ENCODE peak calls at places on chromosomes 5 and 9, in six cellular contexts. A is AG09309, R is keratinocyte, J is brain microvascular endothelial cell, C is AG10803, Z is OCI-LY7. P is an unnamed sample.
A peak's percentile ranks its signal among the peaks of the same experiment; 100 is the strongest.

GRCh38 chr5:150000990-150001659 is 586 bp downstream of the HMGXB3 start:
- DNase-seq in Z (peak; percentile 50), J (no peak), C (peak; percentile 56), A (no peak), R (no peak), P (no peak)

GRCh38 chr5:176578391-176578808 is 29.3 kb downstream of the CDHR2 start:
- DNase-seq in R (no peak), A (no peak), Z (peak; percentile 55), J (no peak), C (peak; percentile 17), P (no peak)

GRCh38 chr9:12640021-12640587 is 53.1 kb upstream of the TYRP1 start:
- DNase-seq in Z (peak; percentile 28), J (peak; percentile 34), R (peak; percentile 2), A (peak; percentile 18), C (peak; percentile 51), P (peak; percentile 5)

GRCh38 chr5:139709587-139710369 is 61.6 kb downstream of the CXXC5 start:
- DNase-seq in J (peak; percentile 24), R (no peak), A (no peak), Z (peak; percentile 51), C (no peak), P (no peak)

GRCh38 chr9:113011911-113012381 is at the start of gene ZNF883:
- DNase-seq in A (no peak), Z (no peak), R (no peak), J (peak; percentile 65), C (peak; percentile 38), P (peak; percentile 25)

GRCh38 chr5:316210-317085 is 5.1 kb upstream of the AHRR start:
- DNase-seq in J (no peak), C (no peak), Z (no peak), R (no peak), A (no peak), P (no peak)

GRCh38 chr9:69218166-69218565 is 44.1 kb downstream of the TJP2 start:
- DNase-seq in J (no peak), C (no peak), R (no peak), Z (no peak), A (no peak), P (no peak)

GRCh38 chr9:132806723-132807421 is 71.2 kb downstream of the AK8 start:
- DNase-seq in A (no peak), R (peak; percentile 11), J (no peak), Z (no peak), C (peak; percentile 11), P (no peak)

GRCh38 chr9:82601272-82601835 is 461.6 kb downstream of the RASEF start:
- DNase-seq in C (peak; percentile 35), Z (no peak), R (no peak), A (no peak), J (peak; percentile 33), P (peak; percentile 0)

GRCh38 chr5:137156175-137156574 is 343.0 kb downstream of the SPOCK1 start:
- DNase-seq in C (no peak), R (no peak), Z (no peak), A (no peak), J (no peak), P (no peak)

GRCh38 chr5:137341831-137342230 is 157.3 kb downstream of the SPOCK1 start:
- DNase-seq in R (no peak), C (no peak), Z (no peak), A (no peak), J (no peak), P (no peak)

GRCh38 chr5:108749130-108749861 is 1.6 kb downstream of the FER start:
- DNase-seq in J (no peak), Z (peak; percentile 21), R (no peak), C (no peak), A (no peak), P (peak; percentile 25)

GRCh38 chr9:36315283-36315682 is 57.0 kb upstream of the GNE start:
- DNase-seq in Z (no peak), J (no peak), A (no peak), R (no peak), C (no peak), P (no peak)

GRCh38 chr5:93417500-93417899 is 163.5 kb downstream of the NR2F1-AS1 start:
- DNase-seq in J (no peak), C (no peak), A (no peak), R (no peak), Z (no peak), P (no peak)

GRCh38 chr5:43367909-43368648 is 44.1 kb downstream of the CCL28 start:
- DNase-seq in Z (no peak), C (no peak), J (no peak), A (no peak), R (no peak), P (peak; percentile 14)

GRCh38 chr5:116442095-116442534 is 132.5 kb downstream of the SEMA6A start:
- DNase-seq in Z (no peak), C (peak; percentile 33), R (no peak), J (no peak), A (no peak), P (no peak)

GRCh38 chr5:132258102-132259060 is 885 bp downstream of the PDLIM4 start:
- DNase-seq in R (no peak), Z (no peak), A (no peak), J (peak; percentile 53), C (peak; percentile 51), P (no peak)
- H3K4me3 ChIP-seq in R (peak overlapping the region; percentile 95), Z (no peak overlapping the region), A (peak overlapping the region; percentile 86), J (peak overlapping the region; percentile 81), C (peak overlapping the region; percentile 78), P (peak overlapping the region; percentile 83)

DNA sequence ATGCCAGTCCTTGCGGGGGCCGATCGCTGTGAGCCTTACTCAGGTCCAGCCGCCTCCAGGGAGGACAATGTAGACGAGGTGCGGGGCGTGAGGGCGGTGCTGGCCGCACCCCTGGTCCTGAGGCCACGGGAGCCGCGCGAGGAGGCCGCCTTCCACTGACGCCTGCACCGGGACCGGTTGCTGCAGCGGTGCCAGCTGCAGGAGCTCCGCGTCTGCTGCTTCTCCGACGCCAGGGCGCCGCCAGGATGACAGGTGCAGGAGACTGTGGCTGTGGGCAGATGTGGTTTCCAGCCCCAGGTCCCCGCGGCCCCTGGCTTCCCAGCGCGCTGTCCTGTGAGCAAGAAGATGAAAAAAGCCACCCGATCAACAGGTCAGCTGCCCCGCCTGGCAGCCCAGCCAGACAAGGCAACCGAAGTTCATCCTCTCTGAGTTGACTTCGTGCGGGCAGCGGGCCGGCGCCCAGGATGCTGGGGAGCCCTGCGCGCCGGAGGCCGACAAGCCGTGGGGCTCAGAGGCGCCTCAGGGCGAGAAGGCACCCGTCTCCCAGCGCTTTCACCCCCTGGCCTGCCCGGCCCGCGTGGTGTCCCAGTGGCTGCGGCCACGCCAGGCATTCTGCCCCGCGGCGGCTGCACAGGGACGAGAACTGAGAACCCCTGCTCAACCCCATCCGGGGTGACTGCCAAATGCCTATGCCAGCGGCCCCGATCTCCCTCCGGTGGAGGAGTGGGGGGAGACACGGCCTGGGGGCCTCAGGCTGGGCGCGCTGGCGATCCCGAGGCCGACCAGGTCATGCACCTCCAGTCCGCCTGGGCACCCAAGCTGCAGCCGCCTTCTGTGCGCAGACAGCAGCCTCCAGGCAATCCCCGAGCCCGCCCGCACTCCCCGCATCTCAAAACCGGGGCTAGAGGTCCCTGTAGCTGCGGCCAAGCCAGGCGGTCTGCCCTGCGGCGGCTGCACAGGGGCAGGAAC is 43.4 kb upstream of the BICD2 start:
- DNase-seq in R (no peak), C (no peak), Z (no peak), J (no peak), A (no peak), P (no peak)
- H3K4me3 ChIP-seq in R (peak overlapping the region; percentile 53), C (no peak overlapping the region), Z (no peak overlapping the region), J (no peak overlapping the region), A (no peak overlapping the region), P (no peak overlapping the region)

GRCh38 chr9:135088348-135088978 is 995 bp downstream of the OLFM1 start:
- DNase-seq in C (no peak), Z (no peak), J (no peak), R (no peak), A (no peak), P (no peak)
- H3K4me3 ChIP-seq in C (no peak overlapping the region), Z (no peak overlapping the region), J (no peak overlapping the region), R (no peak overlapping the region), A (no peak overlapping the region), P (no peak overlapping the region)

GRCh38 chr5:89480406-89481007 is 597.5 kb upstream of the MEF2C start:
- DNase-seq in C (no peak), Z (no peak), R (no peak), A (no peak), J (no peak), P (no peak)
- H3K4me3 ChIP-seq in C (no peak overlapping the region), Z (no peak overlapping the region), R (no peak overlapping the region), A (no peak overlapping the region), J (no peak overlapping the region), P (no peak overlapping the region)

DNA sequence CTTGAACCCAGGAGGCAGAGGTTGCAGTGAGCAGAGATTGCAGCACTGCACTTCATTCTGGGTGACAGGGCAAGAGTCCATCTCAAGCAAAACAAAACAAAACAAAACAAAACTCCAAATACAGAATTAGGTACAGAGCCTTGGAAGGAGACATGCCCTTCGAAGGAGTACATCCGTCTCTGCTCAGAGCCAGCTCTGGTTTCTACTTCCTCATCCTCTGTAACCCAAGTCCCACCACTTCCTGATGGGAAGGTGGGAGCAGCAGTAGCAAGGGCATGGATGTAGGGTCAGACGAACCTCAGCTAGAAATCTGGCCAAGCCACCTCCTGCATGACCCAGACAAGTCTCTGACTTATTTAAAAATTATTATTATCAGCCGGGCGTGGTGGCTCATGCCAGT is 16.5 kb upstream of the STXBP1 start:
- DNase-seq in Z (no peak), A (no peak), C (no peak), R (no peak), J (no peak), P (no peak)
- H3K4me3 ChIP-seq in Z (no peak overlapping the region), A (no peak overlapping the region), C (no peak overlapping the region), R (no peak overlapping the region), J (no peak overlapping the region), P (no peak overlapping the region)

DNA sequence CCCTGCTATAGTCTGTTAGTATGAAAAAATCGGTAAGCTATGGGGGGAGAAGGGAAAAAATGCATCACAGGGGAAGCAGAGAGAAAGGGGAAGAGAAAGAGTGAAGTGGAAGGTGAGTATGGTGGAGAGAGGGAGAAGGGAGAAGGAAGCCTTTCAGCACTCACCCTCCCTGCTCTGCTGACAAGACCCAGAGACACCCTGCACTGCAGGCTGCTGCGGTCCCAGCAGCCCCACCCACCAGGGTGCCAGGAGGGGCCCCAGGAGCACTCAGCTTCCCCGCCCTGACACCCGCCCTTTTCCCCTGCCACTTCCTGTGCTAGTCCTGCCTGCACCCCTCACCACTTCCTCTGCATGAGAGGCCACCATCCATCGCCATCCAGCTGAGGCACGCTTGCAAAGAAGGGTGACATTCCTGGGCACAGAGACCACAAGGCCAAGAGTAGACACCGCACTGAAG is 12.7 kb downstream of the STK10 start:
- DNase-seq in Z (peak; percentile 93), C (no peak), R (no peak), A (no peak), J (no peak), P (no peak)
- H3K4me3 ChIP-seq in Z (peak overlapping the region; percentile 73), C (no peak overlapping the region), R (no peak overlapping the region), A (no peak overlapping the region), J (no peak overlapping the region), P (no peak overlapping the region)